ENCODE peak calls at places on chromosomes 5 and 9, in nine cellular contexts. L is AG04450, F is mammary epithelial cell, U is psoas muscle, D is esophagus squamous epithelium, Z is breast epithelium, B is spleen, X is fibroblast of lung, H is thyroid gland. T is an unnamed sample.

GRCh38 chr5:68424799-68425537 is 209.4 kb downstream of the PIK3R1 start:
- DNase-seq in X (peak), Z (no peak), F (peak), U (no peak), L (no peak), B (no peak), H (no peak), D (no peak), T (no peak)

GRCh38 chr5:112467467-112467866 is 48.4 kb upstream of the EPB41L4A start:
- DNase-seq in F (no peak), H (no peak), Z (no peak), U (no peak), L (no peak), D (no peak), B (no peak), X (no peak), T (no peak)

GRCh38 chr9:3508531-3509374 is 17.0 kb downstream of the RFX3 start:
- DNase-seq in L (no peak), U (no peak), F (peak), D (no peak), Z (no peak), X (peak), H (no peak), B (no peak), T (no peak)

GRCh38 chr5:34789021-34789531 is 49.9 kb upstream of the TTC23L start:
- DNase-seq in U (no peak), D (no peak), X (peak), F (peak), B (no peak), L (no peak), H (peak), Z (peak), T (no peak)

GRCh38 chr5:60540855-60541805 is 158.8 kb downstream of the DEPDC1B start:
- DNase-seq in L (no peak), D (no peak), H (no peak), B (no peak), F (no peak), Z (no peak), X (peak), U (no peak), T (no peak)

GRCh38 chr5:121913397-121913796 is 48.4 kb upstream of the SRFBP1 start:
- DNase-seq in D (no peak), Z (no peak), F (no peak), U (no peak), L (no peak), X (no peak), B (no peak), H (no peak), T (no peak)

GRCh38 chr5:150142800-150143724 is 12.6 kb downstream of the PDGFRB start:
- DNase-seq in U (peak), X (peak), L (peak), H (peak), F (peak), D (no peak), B (no peak), Z (peak), T (peak)

GRCh38 chr5:123807177-123807900 is 295.4 kb downstream of the CSNK1G3 start:
- DNase-seq in X (no peak), U (no peak), Z (no peak), H (peak), D (no peak), L (no peak), B (no peak), F (no peak), T (no peak)

GRCh38 chr5:173573126-173573960 is 43.1 kb downstream of the BOD1 start:
- DNase-seq in X (peak), U (peak), L (no peak), D (no peak), Z (peak), B (peak), F (peak), H (peak), T (peak)

GRCh38 chr9:125509476-125509875 is 197.5 kb downstream of the MAPKAP1 start:
- DNase-seq in F (no peak), U (no peak), H (no peak), L (peak), X (peak), D (no peak), Z (no peak), B (no peak), T (no peak)

GRCh38 chr9:22030101-22030598 is 21.0 kb upstream of the CDKN2B start:
- DNase-seq in U (no peak), H (no peak), Z (no peak), F (peak), L (no peak), X (peak), D (no peak), B (no peak), T (no peak)

GRCh38 chr9:98318834-98319478 is 63.5 kb upstream of the TBC1D2 start:
- DNase-seq in B (peak), F (no peak), Z (no peak), D (no peak), H (no peak), U (no peak), L (no peak), X (peak), T (no peak)

GRCh38 chr5:14948341-14948830 is 76.8 kb upstream of the ANKH start:
- DNase-seq in D (no peak), L (no peak), H (no peak), B (no peak), Z (no peak), X (no peak), F (no peak), U (no peak), T (no peak)

GRCh38 chr9:99430301-99430700 is 208.2 kb downstream of the SEC61B start:
- DNase-seq in L (no peak), U (no peak), H (no peak), Z (no peak), X (peak), F (peak), D (no peak), B (no peak), T (no peak)

GRCh38 chr5:87754009-87754757 is 341.5 kb upstream of the CCNH start:
- DNase-seq in B (no peak), L (no peak), H (no peak), X (no peak), F (no peak), D (no peak), Z (no peak), U (no peak), T (no peak)

GRCh38 chr5:113807384-113808053 is 294.0 kb downstream of the YTHDC2 start:
- DNase-seq in H (peak), X (peak), B (no peak), L (no peak), U (no peak), Z (no peak), D (no peak), F (no peak), T (no peak)

GRCh38 chr5:51652980-51653379 is 269.7 kb downstream of the ISL1 start:
- DNase-seq in F (peak), X (no peak), L (no peak), B (no peak), D (no peak), U (no peak), Z (no peak), H (peak), T (no peak)

GRCh38 chr9:105242062-105242461 is 2.4 kb upstream of the SLC44A1 start:
- DNase-seq in F (no peak), U (no peak), Z (no peak), B (no peak), L (no peak), H (no peak), X (no peak), D (no peak), T (no peak)

GRCh38 chr9:105244274-105244995 is at the start of gene SLC44A1:
- DNase-seq in U (peak), H (peak), F (peak), L (peak), X (peak), Z (peak), D (peak), B (peak), T (peak)

GRCh38 chr9:105243935-105244273 is 547 bp upstream of the SLC44A1 start:
- DNase-seq in U (no peak), X (no peak), B (no peak), L (no peak), F (no peak), H (no peak), Z (no peak), D (no peak), T (no peak)

GRCh38 chr9:105242557-105242956 is 1.9 kb upstream of the SLC44A1 start:
- DNase-seq in B (no peak), L (no peak), U (no peak), Z (no peak), F (no peak), X (peak), D (no peak), H (no peak), T (no peak)

DNA sequence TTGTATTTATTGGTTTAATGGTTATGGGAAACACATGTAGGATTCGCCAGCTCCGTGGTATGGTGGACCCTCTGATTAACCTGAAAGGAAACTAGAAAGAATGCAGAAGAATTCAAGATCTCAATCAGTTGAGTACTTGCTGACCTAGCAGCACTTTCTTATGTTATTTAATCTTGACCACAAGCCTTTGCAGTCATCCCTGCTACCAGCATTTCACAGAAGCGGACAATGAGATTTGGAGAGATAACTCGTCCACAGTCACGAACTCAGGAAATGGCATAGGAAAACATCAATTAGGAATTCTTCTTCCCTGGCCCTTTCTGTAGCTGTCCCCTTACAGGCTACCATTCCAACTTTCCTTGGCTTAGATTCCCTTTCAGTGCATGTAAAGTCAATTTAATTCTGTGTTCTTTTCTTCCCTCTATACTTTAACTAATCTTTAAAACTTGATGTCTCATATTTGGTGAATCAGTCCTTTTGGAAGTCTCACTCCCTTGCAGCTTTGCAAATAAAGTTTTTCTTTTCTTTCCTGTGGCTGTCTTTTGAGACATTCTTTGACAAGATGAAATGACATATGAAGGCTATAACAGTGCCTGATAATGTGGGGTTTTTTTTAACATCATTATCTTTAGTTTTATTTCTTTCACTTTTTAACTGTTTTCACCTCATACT is 1.3 kb upstream of the SLC44A1 start:
- DNase-seq in F (peak), L (no peak), X (no peak), D (no peak), H (no peak), Z (no peak), U (no peak), B (no peak), T (no peak)
- H3K27ac ChIP-seq in F (no peak), L (no peak), X (no peak), D (peak), H (no peak), Z (peak), U (peak), B (peak), T (peak)

GRCh38 chr9:127450831-127451680 is at the start of the genes LRSAM1 and RPL12:
- DNase-seq in Z (peak), D (peak), X (peak), B (peak), H (peak), F (peak), U (peak), L (peak), T (peak)
- TF ChIP-seq CTCF in Z (no peak), D (no peak), X (no peak), B (no peak), H (no peak), F (no peak), U (no peak), L (no peak), T (no peak)

DNA sequence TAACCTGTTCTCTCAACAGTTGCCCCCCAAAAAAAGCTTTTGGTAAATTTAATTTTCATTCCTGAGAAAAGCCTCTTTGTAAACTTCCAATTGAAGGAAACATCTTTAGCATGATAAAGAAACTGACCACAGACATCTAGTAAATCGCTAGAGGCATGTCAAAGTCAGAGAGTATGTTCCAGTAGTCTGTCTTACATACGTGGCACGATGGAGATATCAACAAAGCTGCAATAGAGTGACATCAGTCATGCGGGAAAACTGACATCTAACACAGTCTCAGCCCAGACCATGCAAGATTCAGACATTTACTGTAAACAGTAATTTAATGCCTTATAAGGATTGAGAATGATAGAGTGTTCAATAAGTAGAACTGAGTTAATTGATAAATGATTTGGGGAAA is 45.1 kb downstream of the GARNL3 start:
- DNase-seq in X (no peak), Z (no peak), F (no peak), B (no peak), U (no peak), L (no peak), H (no peak), D (no peak), T (no peak)
- H3K27ac ChIP-seq in X (no peak), Z (no peak), F (no peak), B (no peak), U (no peak), L (no peak), H (no peak), D (no peak), T (no peak)

GRCh38 chr9:120710110-120710981 is 3.9 kb downstream of the MEGF9 start:
- DNase-seq in F (peak), D (no peak), U (no peak), Z (no peak), H (peak), B (no peak), X (peak), L (no peak), T (no peak)

GRCh38 chr9:120712539-120713031 is 1.7 kb downstream of the MEGF9 start:
- DNase-seq in L (no peak), B (no peak), X (no peak), F (no peak), D (no peak), U (no peak), H (no peak), Z (no peak), T (no peak)

GRCh38 chr9:120711841-120712538 is 2.3 kb downstream of the MEGF9 start:
- DNase-seq in Z (no peak), F (peak), U (no peak), B (no peak), H (no peak), X (peak), D (no peak), L (no peak), T (no peak)

GRCh38 chr9:120713257-120714087 is 798 bp downstream of the MEGF9 start:
- DNase-seq in U (peak), Z (no peak), X (peak), F (peak), D (no peak), L (no peak), H (peak), B (peak), T (peak)

GRCh38 chr9:120711354-120711753 is 2.9 kb downstream of the MEGF9 start:
- DNase-seq in L (no peak), H (no peak), Z (no peak), B (no peak), D (no peak), U (no peak), F (no peak), X (peak), T (no peak)
- TF ChIP-seq CTCF in L (no peak), H (no peak), Z (no peak), B (no peak), D (peak), U (no peak), F (no peak), X (no peak), T (no peak)

DNA sequence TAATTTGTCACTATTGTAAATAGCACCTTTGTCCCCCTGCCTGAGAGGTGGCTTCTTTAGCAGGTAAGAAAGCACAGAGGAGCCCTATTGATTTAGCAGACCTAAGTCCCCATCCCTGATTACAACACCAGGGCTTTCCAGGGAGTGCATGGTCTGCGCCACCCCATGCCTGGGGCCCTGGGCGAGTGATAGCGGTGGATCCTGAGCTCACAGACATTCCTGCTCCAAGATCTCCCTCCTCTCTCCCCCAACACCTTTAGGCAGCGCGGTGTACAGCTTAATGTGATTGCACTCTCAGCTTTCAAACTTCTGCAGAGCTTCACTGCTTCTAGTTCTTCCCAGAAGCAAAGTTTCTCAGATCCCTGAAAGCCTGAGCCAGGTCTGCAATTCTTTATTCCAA is 67.3 kb upstream of the WWC1 start:
- DNase-seq in D (no peak), H (no peak), B (no peak), F (no peak), L (no peak), U (no peak), Z (no peak), X (no peak), T (no peak)
- H3K27ac ChIP-seq in D (no peak), H (no peak), B (no peak), F (no peak), L (no peak), U (no peak), Z (no peak), X (no peak), T (no peak)

DNA sequence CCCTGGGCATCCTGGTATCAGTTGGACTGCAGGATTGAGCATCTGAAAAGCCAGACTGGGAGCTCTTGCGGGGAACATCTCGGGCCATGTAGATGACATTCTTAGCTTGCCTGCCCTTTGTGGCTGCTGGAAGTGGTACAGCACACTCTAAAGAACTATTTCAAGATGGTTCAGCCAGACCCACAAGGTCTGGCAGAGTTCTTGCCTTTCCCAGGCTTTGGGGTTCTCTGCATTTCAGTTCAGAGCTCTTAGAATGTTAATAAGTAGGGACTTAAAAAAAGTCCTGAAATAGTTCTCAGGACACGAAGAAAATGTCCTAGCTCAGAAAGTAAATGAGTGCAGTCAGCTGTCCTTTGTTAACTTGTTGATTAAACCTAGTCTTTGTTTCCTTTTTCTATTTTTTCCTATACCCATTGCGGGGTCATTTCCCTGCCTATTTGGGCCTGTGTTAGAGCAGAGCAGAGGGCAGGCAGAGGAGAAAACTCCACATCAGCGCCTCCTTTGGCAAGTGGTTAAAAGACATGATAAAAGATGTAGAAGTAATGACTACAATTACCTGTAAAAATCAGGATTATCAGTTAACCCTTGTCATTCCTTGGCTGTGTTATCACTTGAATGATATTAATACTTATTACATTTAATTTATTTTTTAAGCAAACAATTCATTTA is 291.5 kb downstream of the ZSWIM6 start:
- DNase-seq in U (no peak), Z (no peak), D (no peak), F (no peak), L (no peak), B (no peak), H (no peak), X (no peak), T (no peak)
- TF ChIP-seq CTCF in U (no peak), Z (no peak), D (no peak), F (peak), L (peak), B (no peak), H (no peak), X (no peak), T (no peak)

T was measured in coronary artery.